ENCODE peak calls at places on chromosomes 7 and 10, in five cellular contexts. Q is AG04450, H is heart left ventricle, B is lower lobe of right lung, W is A549. I is an unnamed sample.

GRCh38 chr10:128025437-128025836 is 100.8 kb downstream of the MKI67 start:
- DNase-seq in Q (no peak), H (no peak), B (no peak), W (no peak), I (no peak)

GRCh38 chr10:78859769-78860168 is 209.0 kb upstream of the ZMIZ1 start:
- DNase-seq in Q (no peak), H (no peak), B (no peak), W (no peak), I (no peak)

GRCh38 chr7:130401101-130401500 is 20.8 kb downstream of the CPA1 start:
- DNase-seq in Q (no peak), H (no peak), B (no peak), W (no peak), I (no peak)

GRCh38 chr10:14723052-14723689 is 51.5 kb downstream of the FAM107B start:
- DNase-seq in Q (no peak), H (no peak), B (no peak), W (no peak), I (no peak)

GRCh38 chr7:95718556-95719410 is 53.6 kb upstream of the DYNC1I1 start:
- DNase-seq in Q (no peak), H (no peak), B (no peak), W (peak; percentile 21), I (no peak)

GRCh38 chr10:36118289-36118688 is 476.2 kb upstream of the FZD8 start:
- DNase-seq in Q (no peak), H (no peak), B (no peak), W (no peak), I (no peak)

GRCh38 chr10:104342941-104343411 is 4.7 kb upstream of the ITPRIP start:
- DNase-seq in Q (no peak), H (no peak), B (no peak), W (no peak), I (no peak)

GRCh38 chr10:133388265-133388972 is 5.5 kb upstream of the MTG1 start:
- DNase-seq in Q (no peak), H (peak; percentile 12), B (peak; percentile 34), W (no peak), I (no peak)

GRCh38 chr7:73830618-73830871 is 251 bp upstream of the CLDN4 start:
- DNase-seq in Q (no peak), H (no peak), B (no peak), W (no peak), I (no peak)

GRCh38 chr10:62860946-62861345 is 44.8 kb upstream of the EGR2 start:
- DNase-seq in Q (no peak), H (no peak), B (no peak), W (no peak), I (no peak)

GRCh38 chr10:76397957-76398665 is 966.7 kb downstream of the LRMDA start:
- DNase-seq in Q (no peak), H (no peak), B (no peak), W (no peak), I (no peak)

GRCh38 chr7:130263130-130263529 is 3.5 kb upstream of the CPA2 start:
- DNase-seq in Q (no peak), H (no peak), B (no peak), W (no peak), I (no peak)

GRCh38 chr10:15169555-15170407 is 1.3 kb upstream of the NMT2 start:
- DNase-seq in Q (no peak), H (peak; percentile 22), B (no peak), W (no peak), I (peak; percentile 49)

GRCh38 chr7:6653101-6653995 is 16.2 kb downstream of the ZNF316 start:
- DNase-seq in Q (no peak), H (no peak), B (no peak), W (no peak), I (no peak)

GRCh38 chr10:119370972-119371703 is 163.8 kb downstream of the GRK5 start:
- DNase-seq in Q (peak; percentile 66), H (peak; percentile 79), B (no peak), W (no peak), I (peak; percentile 81)

GRCh38 chr10:69180525-69181204 is 631 bp downstream of the SUPV3L1 start:
- DNase-seq in Q (no peak), H (no peak), B (no peak), W (peak; percentile 24), I (no peak)

GRCh38 chr7:149761307-149761706 is 12.1 kb downstream of the ZNF467 start:
- DNase-seq in Q (no peak), H (no peak), B (no peak), W (no peak), I (no peak)

GRCh38 chr7:6035686-6036085 is 4.5 kb downstream of the ANKRD61 start:
- DNase-seq in Q (no peak), H (no peak), B (no peak), W (no peak), I (no peak)

GRCh38 chr7:38699481-38699880 is 68.3 kb upstream of the AMPH start:
- DNase-seq in Q (no peak), H (no peak), B (no peak), W (no peak), I (no peak)

GRCh38 chr7:1359681-1360485 is 99.4 kb downstream of the MICALL2 start:
- DNase-seq in Q (no peak), H (no peak), B (peak; percentile 44), W (no peak), I (peak; percentile 32)

GRCh38 chr10:131874991-131875451 is 25.8 kb upstream of the PPP2R2D start:
- DNase-seq in Q (peak; percentile 52), H (peak; percentile 68), B (peak; percentile 77), W (peak; percentile 84), I (peak; percentile 85)

GRCh38 chr10:32982293-32982709 is 24.3 kb upstream of the ITGB1 start:
- DNase-seq in Q (peak; percentile 74), H (no peak), B (no peak), W (no peak), I (no peak)

GRCh38 chr10:110708776-110709443 is 64.8 kb downstream of the RBM20 start:
- DNase-seq in Q (no peak), H (no peak), B (no peak), W (no peak), I (peak; percentile 44)

GRCh38 chr10:110709444-110709828 is 65.3 kb downstream of the RBM20 start:
- DNase-seq in Q (no peak), H (no peak), B (no peak), W (no peak), I (no peak)

GRCh38 chr10:110711382-110711781 is 67.2 kb downstream of the RBM20 start:
- DNase-seq in Q (no peak), H (no peak), B (no peak), W (no peak), I (no peak)

GRCh38 chr10:110710621-110711020 is 66.5 kb downstream of the RBM20 start:
- DNase-seq in Q (no peak), H (peak; percentile 43), B (no peak), W (no peak), I (no peak)

DNA sequence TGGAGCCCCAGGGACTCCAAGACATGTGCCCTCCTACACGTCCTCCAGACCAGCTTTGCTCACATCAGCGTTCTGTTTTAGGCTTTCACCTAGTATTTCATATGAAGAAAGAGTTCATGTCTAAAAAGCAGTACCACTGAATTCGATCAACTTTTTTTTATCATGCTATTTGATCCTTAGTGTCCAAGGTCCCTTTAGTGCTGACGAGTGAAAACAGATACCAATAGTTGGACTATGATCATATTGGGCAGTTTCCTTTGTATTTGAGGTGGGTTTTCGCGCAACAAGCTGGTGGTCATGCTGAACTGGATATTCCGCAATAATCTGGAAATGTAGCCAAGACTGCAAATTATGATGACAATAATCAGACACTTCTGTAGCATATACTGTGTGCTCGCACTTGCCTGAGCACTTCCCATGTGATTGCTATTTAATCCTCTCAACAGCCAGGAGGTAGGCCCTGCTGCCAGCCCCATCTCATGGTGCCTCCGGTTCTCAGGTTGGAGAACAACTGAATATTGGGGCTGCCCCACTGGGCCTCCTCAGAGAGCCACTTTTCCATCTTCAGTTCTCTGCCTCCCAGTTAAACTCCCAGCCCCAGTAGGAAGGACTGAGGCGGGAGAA is 65.9 kb downstream of the RBM20 start:
- DNase-seq in Q (no peak), H (no peak), B (no peak), W (no peak), I (no peak)
- H3K27ac ChIP-seq in Q (no peak overlapping the region), H (peak overlapping the region; percentile 74), B (no peak overlapping the region), W (no peak overlapping the region), I (peak overlapping the region; percentile 73)

GRCh38 chr10:124560377-124560776 is 98.8 kb downstream of the LHPP start:
- DNase-seq in Q (peak; percentile 16), H (peak; percentile 70), B (peak; percentile 41), W (no peak), I (peak; percentile 69)

GRCh38 chr10:124564881-124565280 is 103.3 kb downstream of the LHPP start:
- DNase-seq in Q (no peak), H (no peak), B (no peak), W (no peak), I (no peak)

GRCh38 chr10:124563320-124563719 is 101.7 kb downstream of the LHPP start:
- DNase-seq in Q (no peak), H (no peak), B (no peak), W (no peak), I (no peak)

GRCh38 chr10:124561206-124561605 is 99.6 kb downstream of the LHPP start:
- DNase-seq in Q (no peak), H (no peak), B (peak; percentile 20), W (no peak), I (no peak)

GRCh38 chr10:124562425-124563060 is 100.9 kb downstream of the LHPP start:
- DNase-seq in Q (no peak), H (no peak), B (no peak), W (no peak), I (no peak)
- H3K4me3 ChIP-seq in Q (no peak overlapping the region), H (no peak overlapping the region), B (no peak overlapping the region), W (no peak overlapping the region), I (no peak overlapping the region)

GRCh38 chr10:123869015-123869414 is 22.6 kb downstream of the CPXM2 start:
- DNase-seq in Q (no peak), H (no peak), B (no peak), W (no peak), I (no peak)

GRCh38 chr10:123865350-123865749 is 26.3 kb downstream of the CPXM2 start:
- DNase-seq in Q (no peak), H (no peak), B (no peak), W (no peak), I (no peak)

GRCh38 chr10:123865880-123866279 is 25.7 kb downstream of the CPXM2 start:
- DNase-seq in Q (no peak), H (no peak), B (no peak), W (no peak), I (no peak)

GRCh38 chr10:123868058-123868995 is 23.3 kb downstream of the CPXM2 start:
- DNase-seq in Q (no peak), H (no peak), B (no peak), W (no peak), I (no peak)

GRCh38 chr10:123870260-123870659 is 21.3 kb downstream of the CPXM2 start:
- DNase-seq in Q (no peak), H (no peak), B (no peak), W (no peak), I (no peak)
- H3K27ac ChIP-seq in Q (no peak overlapping the region), H (no peak overlapping the region), B (no peak overlapping the region), W (no peak overlapping the region), I (no peak overlapping the region)

GRCh38 chr10:29735628-29736324 is 101.0 kb upstream of the SVIL start:
- DNase-seq in Q (no peak), H (peak; percentile 88), B (peak; percentile 92), W (peak; percentile 95), I (peak; percentile 95)

GRCh38 chr10:29734980-29735627 is 100.3 kb upstream of the SVIL start:
- DNase-seq in Q (no peak), H (peak; percentile 80), B (peak; percentile 89), W (peak; percentile 40), I (peak; percentile 91)

GRCh38 chr10:29734640-29734979 is 99.8 kb upstream of the SVIL start:
- DNase-seq in Q (no peak), H (peak; percentile 22), B (no peak), W (no peak), I (no peak)

GRCh38 chr10:29736325-29737208 is 101.8 kb upstream of the SVIL start:
- DNase-seq in Q (no peak), H (peak; percentile 76), B (peak; percentile 83), W (peak; percentile 81), I (peak; percentile 83)

GRCh38 chr10:29737209-29737565 is 102.4 kb upstream of the SVIL start:
- DNase-seq in Q (no peak), H (no peak), B (no peak), W (no peak), I (no peak)
- H3K4me3 ChIP-seq in Q (peak overlapping the region; percentile 31), H (peak overlapping the region; percentile 65), B (peak overlapping the region; percentile 71), W (peak overlapping the region; percentile 89), I (peak overlapping the region; percentile 94)